ENCODE peak calls at places on chromosomes 11 and 22, in four cellular contexts. E is tibial artery, S is HCT116, F is upper lobe of right lung. X is an unnamed sample. For H3K4me1, the result is how much of the 10 kb centered on the place peaks cover.

GRCh38 chr11:697028-697491 is 1.4 kb downstream of the TMEM80 start:
- DNase-seq in E (no peak), S (no peak), F (no peak), X (no peak)

GRCh38 chr11:69142894-69143293 is 12.8 kb upstream of the SMIM38 start:
- DNase-seq in E (no peak), S (no peak), F (no peak), X (no peak)

GRCh38 chr11:16632295-16633200 is 105.9 kb upstream of the C11orf58 start:
- DNase-seq in E (no peak), S (peak), F (no peak), X (no peak)

GRCh38 chr11:57482782-57483569 is 22.6 kb downstream of the RTN4RL2 start:
- DNase-seq in E (no peak), S (no peak), F (peak), X (peak)

GRCh38 chr11:66279092-66279797 is 1.3 kb downstream of the CNIH2 start:
- DNase-seq in E (no peak), S (no peak), F (no peak), X (peak)

GRCh38 chr11:133443361-133443760 is 88.9 kb downstream of the OPCML start:
- DNase-seq in E (no peak), S (no peak), F (no peak), X (no peak)

GRCh38 chr11:61541568-61541967 is 33.0 kb downstream of the LRRC10B start:
- DNase-seq in E (no peak), S (peak), F (no peak), X (no peak)

GRCh38 chr11:35215945-35216344 is 77.0 kb downstream of the CD44 start:
- DNase-seq in E (no peak), S (no peak), F (no peak), X (no peak)

GRCh38 chr22:47299211-47299878 is 536.9 kb downstream of the TBC1D22A start:
- DNase-seq in E (no peak), S (no peak), F (no peak), X (no peak)

GRCh38 chr22:32761251-32761903 is 40.1 kb upstream of the TIMP3 start:
- DNase-seq in E (peak), S (no peak), F (no peak), X (no peak)

GRCh38 chr11:17939542-17939941 is 73.3 kb downstream of the SERGEF start:
- DNase-seq in E (no peak), S (no peak), F (no peak), X (no peak)

GRCh38 chr11:83480251-83480650 is 194.1 kb upstream of the CCDC90B start:
- DNase-seq in E (no peak), S (no peak), F (no peak), X (no peak)

GRCh38 chr11:1081601-1082311 is 7.1 kb downstream of the MUC2 start:
- DNase-seq in E (no peak), S (no peak), F (peak), X (peak)

GRCh38 chr11:45259607-45260006 is 26.5 kb downstream of the SYT13 start:
- DNase-seq in E (no peak), S (peak), F (no peak), X (no peak)

GRCh38 chr11:118841469-118842222 is 42.0 kb upstream of the CXCR5 start:
- DNase-seq in E (no peak), S (no peak), F (no peak), X (no peak)

GRCh38 chr11:27120211-27120610 is 79.6 kb downstream of the BBOX1 start:
- DNase-seq in E (no peak), S (no peak), F (no peak), X (no peak)

GRCh38 chr11:92753161-92753560 is 216.3 kb upstream of the MTNR1B start:
- DNase-seq in E (no peak), S (no peak), F (no peak), X (no peak)

GRCh38 chr11:109347304-109347703 is 74.7 kb upstream of the C11orf87 start:
- DNase-seq in E (no peak), S (no peak), F (no peak), X (no peak)

GRCh38 chr11:13480198-13480597 is 15.6 kb downstream of the PTH start:
- DNase-seq in E (no peak), S (no peak), F (no peak), X (no peak)

GRCh38 chr11:3052567-3052966 is 4.7 kb downstream of the CARS1 start:
- DNase-seq in E (no peak), S (no peak), F (no peak), X (no peak)

GRCh38 chr11:3049430-3050243 is 7.6 kb downstream of the CARS1 start:
- DNase-seq in E (peak), S (peak), F (peak), X (peak)

GRCh38 chr11:3051435-3052108 is 5.7 kb downstream of the CARS1 start:
- DNase-seq in E (no peak), S (no peak), F (no peak), X (peak)

GRCh38 chr11:3050386-3051325 is 6.6 kb downstream of the CARS1 start:
- DNase-seq in E (no peak), S (no peak), F (no peak), X (peak)

GRCh38 chr11:3052109-3052479 is 5.1 kb downstream of the CARS1 start:
- DNase-seq in E (no peak), S (no peak), F (no peak), X (no peak)
- H3K4me1 ChIP-seq in E (under half), S (under half), F (under half), X (half or more)

GRCh38 chr22:22887621-22888503 is at the start of gene IGLL5:
- DNase-seq in E (no peak), S (no peak), F (no peak), X (no peak)
- H3K4me1 ChIP-seq in E (under half), S (under half), F (under half), X (under half)

DNA sequence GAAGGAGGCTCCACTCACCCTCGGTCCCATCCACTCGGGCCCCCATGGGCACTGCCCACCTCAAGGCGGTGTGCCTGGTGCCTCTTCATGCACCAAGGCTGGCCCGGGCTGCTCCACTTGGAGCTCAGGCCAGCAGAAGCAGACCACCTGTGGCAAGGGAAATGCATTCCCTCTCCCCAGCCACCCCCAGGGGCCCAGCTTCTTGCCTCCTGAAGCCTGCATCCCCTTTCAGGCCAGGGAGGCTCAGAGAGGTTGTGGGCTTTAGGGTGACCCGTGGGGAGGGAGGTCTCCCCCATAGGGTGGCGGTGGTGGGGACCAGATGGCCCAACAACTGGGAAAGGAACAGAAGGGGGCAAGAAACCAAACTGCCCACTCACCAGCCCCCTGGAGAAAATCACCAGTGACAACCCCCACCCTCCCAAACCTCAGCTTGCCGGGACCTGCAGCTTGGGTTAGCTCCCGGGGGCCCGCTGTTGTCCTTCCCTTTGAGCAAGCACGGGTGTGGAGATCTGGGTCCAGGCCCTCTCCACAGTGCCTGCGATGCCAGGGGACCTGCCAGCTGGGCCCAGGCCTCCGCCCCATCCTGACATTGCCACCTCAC is 8.4 kb downstream of the CBX6 start:
- DNase-seq in E (peak), S (no peak), F (peak), X (peak)
- H3K4me1 ChIP-seq in E (half or more), S (under half), F (under half), X (half or more)

DNA sequence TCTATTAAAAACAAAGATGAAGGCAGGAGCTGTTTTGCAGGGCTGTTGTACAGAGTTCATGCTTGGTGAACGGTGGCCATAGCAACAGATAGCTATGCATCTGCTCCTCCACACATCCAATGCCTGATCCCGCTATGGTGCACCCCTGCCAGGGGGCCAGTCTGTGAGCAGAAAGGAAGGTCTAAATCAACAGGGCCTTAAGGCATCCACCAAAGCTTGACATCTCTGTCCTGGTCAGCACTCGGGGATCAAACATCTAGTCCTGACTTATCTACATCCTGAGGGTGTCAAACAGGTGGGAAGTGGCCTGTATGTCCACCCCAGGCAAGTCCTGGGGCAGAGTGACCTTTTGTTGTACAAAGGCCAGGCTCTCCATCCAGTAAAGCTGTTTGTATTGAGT is 36.3 kb downstream of the DKK3 start:
- DNase-seq in E (no peak), S (no peak), F (no peak), X (no peak)
- H3K4me1 ChIP-seq in E (half or more), S (under half), F (under half), X (under half)

GRCh38 chr11:80109031-80109430 is 668.2 kb upstream of the TENM4 start:
- DNase-seq in E (no peak), S (no peak), F (no peak), X (no peak)

GRCh38 chr11:80104196-80104595 is 663.4 kb upstream of the TENM4 start:
- DNase-seq in E (no peak), S (no peak), F (no peak), X (no peak)

GRCh38 chr11:80107415-80107814 is 666.6 kb upstream of the TENM4 start:
- DNase-seq in E (no peak), S (no peak), F (no peak), X (no peak)

GRCh38 chr11:80103149-80103859 is 662.5 kb upstream of the TENM4 start:
- DNase-seq in E (no peak), S (no peak), F (no peak), X (no peak)
- H3K4me1 ChIP-seq in E (under half), S (under half), F (under half), X (under half)